ENCODE peak calls at places on chromosome 14, in nine cellular contexts. B is CD8-positive, alpha-beta T cell; V is PC-3; L is activated CD4-positive, CD25-positive, alpha-beta regulatory T cell treated with anti-CD3 and anti-CD28 coated beads, Interleukin-2, amount 50 U/mL, for 24 hours; T is stimulated activated effector memory CD8-positive, alpha-beta T cell treated with anti-CD3 and anti-CD28 coated beads, Interleukin-12 subunit alpha, Interleukin-12 subunit beta, amount 100 ng/mL, for 72 hours; Q is psoas muscle; P is IMR-90; X is activated naive CD8-positive, alpha-beta T cell treated with anti-CD3 and anti-CD28 coated beads, Interleukin-2, amount 10 ng/mL, durations not matched to agents 7 days and 5 days; W is Right ventricle myocardium superior. H is an unnamed sample.

GRCh38 chr14:62692490-62693106 is 352.7 kb downstream of the KCNH5 start:
- ATAC-seq in V (peak), Q (no peak), L (no peak), P (peak), T (no peak), X (no peak), B (no peak), W (no peak), H (no peak)

GRCh38 chr14:74664717-74665116 is 48.2 kb downstream of the AREL1 start:
- ATAC-seq in X (no peak), T (no peak), B (no peak), Q (no peak), L (no peak), P (no peak), W (no peak), V (no peak), H (no peak)

GRCh38 chr14:31188744-31189143 is 18.8 kb downstream of the HECTD1 start:
- ATAC-seq in V (no peak), B (no peak), P (no peak), Q (no peak), X (no peak), T (no peak), L (no peak), W (no peak), H (no peak)

GRCh38 chr14:73770977-73771847 is 57.0 kb upstream of the PNMA1 start:
- ATAC-seq in X (peak), Q (no peak), P (no peak), W (no peak), T (peak), V (no peak), L (no peak), B (no peak), H (peak)

GRCh38 chr14:49173765-49174373 is 412.3 kb downstream of the RPS29 start:
- ATAC-seq in B (no peak), W (peak), L (no peak), P (peak), T (peak), X (peak), V (peak), Q (no peak), H (peak)

GRCh38 chr14:99938376-99938775 is 126.8 kb upstream of the EVL start:
- ATAC-seq in P (no peak), W (no peak), V (no peak), Q (no peak), L (no peak), X (no peak), B (no peak), T (no peak), H (no peak)

GRCh38 chr14:104267895-104268294 is 129.5 kb downstream of the KIF26A start:
- ATAC-seq in V (no peak), P (no peak), W (no peak), X (no peak), T (no peak), L (no peak), Q (no peak), B (no peak), H (no peak)

GRCh38 chr14:31435276-31435675 is 14.9 kb upstream of the HEATR5A start:
- ATAC-seq in V (no peak), X (no peak), P (peak), B (no peak), L (no peak), Q (no peak), W (peak), T (no peak), H (no peak)

GRCh38 chr14:23653046-23653445 is 16.9 kb downstream of the DHRS2 start:
- ATAC-seq in V (no peak), X (no peak), W (no peak), L (no peak), T (no peak), Q (no peak), P (no peak), B (no peak), H (no peak)

GRCh38 chr14:89186850-89187376 is 230.1 kb downstream of the FOXN3 start:
- ATAC-seq in T (no peak), L (no peak), X (peak), B (no peak), V (peak), W (peak), Q (peak), P (no peak), H (no peak)

GRCh38 chr14:35197015-35197414 is 74.7 kb downstream of the PRORP start:
- ATAC-seq in X (no peak), L (peak), Q (no peak), B (peak), W (no peak), V (peak), T (peak), P (peak), H (peak)

GRCh38 chr14:74793506-74794155 is 30.5 kb downstream of the YLPM1 start:
- ATAC-seq in Q (no peak), X (peak), V (no peak), B (peak), P (no peak), L (no peak), T (no peak), W (no peak), H (no peak)

GRCh38 chr14:20415723-20416622 is 2.7 kb upstream of the TEP1 start:
- ATAC-seq in V (no peak), Q (no peak), L (peak), P (peak), X (peak), W (no peak), B (peak), T (peak), H (peak)

GRCh38 chr14:98931911-98932310 is 340.1 kb downstream of the BCL11B start:
- ATAC-seq in B (peak), T (peak), L (peak), V (no peak), W (no peak), P (no peak), X (peak), Q (no peak), H (peak)

GRCh38 chr14:102930753-102931579 is 8.5 kb downstream of the AMN start:
- ATAC-seq in V (peak), Q (no peak), W (no peak), X (no peak), P (no peak), B (no peak), L (no peak), T (no peak), H (no peak)

GRCh38 chr14:24070285-24071143 is 848 bp upstream of the CPNE6 start:
- ATAC-seq in V (no peak), W (no peak), B (no peak), X (no peak), L (no peak), Q (no peak), T (no peak), P (no peak), H (no peak)

H was measured in activated T-helper 17 cell treated with anti-CD3 and anti-CD28 coated beads, Interleukin-2, amount 50 U/mL, for 72 hours.